ENCODE peak calls at places on chromosomes 12 and 14, in four cellular contexts. V, R, L and T are unnamed samples.

GRCh38 chr12:27965411-27965810 is 7.1 kb downstream of the PTHLH start:
- DNase-seq in L (no peak), R (no peak), V (no peak), T (no peak)

GRCh38 chr12:124082676-124083075 is 109.7 kb downstream of the ZNF664 start:
- DNase-seq in R (no peak), V (no peak), L (no peak), T (no peak)

GRCh38 chr12:12272869-12273268 is 6.0 kb upstream of the LRP6 start:
- DNase-seq in V (no peak), L (no peak), R (no peak), T (no peak)

GRCh38 chr12:7349418-7349817 is 45.5 kb downstream of the ACSM4 start:
- DNase-seq in L (no peak), V (no peak), R (no peak), T (no peak)

GRCh38 chr14:83611906-83612305 is 1918.0 kb upstream of the FLRT2 start:
- DNase-seq in V (no peak), L (no peak), R (no peak), T (no peak)

GRCh38 chr12:106123551-106123991 is 15.2 kb downstream of the NUAK1 start:
- DNase-seq in L (peak), R (peak), V (no peak), T (no peak)

GRCh38 chr14:93114713-93115068 is 1.0 kb downstream of the ITPK1 start:
- DNase-seq in V (no peak), L (no peak), R (no peak), T (no peak)

GRCh38 chr14:90483551-90483950 is 86.7 kb downstream of the CALM1 start:
- DNase-seq in V (no peak), L (no peak), R (peak), T (no peak)

GRCh38 chr14:65483647-65484046 is 71.1 kb downstream of the FUT8 start:
- DNase-seq in V (no peak), R (no peak), L (no peak), T (no peak)

GRCh38 chr14:35155962-35156361 is 33.6 kb downstream of the PRORP start:
- DNase-seq in L (no peak), R (no peak), V (no peak), T (no peak)

GRCh38 chr14:56100556-56100955 is 17.7 kb upstream of the PELI2 start:
- DNase-seq in V (no peak), R (no peak), L (no peak), T (no peak)

GRCh38 chr12:94100990-94101901 is 47.1 kb upstream of the PLXNC1 start:
- DNase-seq in V (no peak), L (no peak), R (peak), T (no peak)

GRCh38 chr12:107400686-107401447 is 284.7 kb upstream of the PWP1 start:
- DNase-seq in V (no peak), L (no peak), R (no peak), T (no peak)

GRCh38 chr14:42028607-42029006 is 421.9 kb downstream of the LRFN5 start:
- DNase-seq in L (no peak), V (no peak), R (no peak), T (no peak)

GRCh38 chr14:89165189-89165809 is 251.7 kb downstream of the FOXN3 start:
- DNase-seq in R (no peak), L (no peak), V (no peak), T (no peak)

GRCh38 chr14:91947196-91948184 is at the start of gene FBLN5:
- DNase-seq in L (peak), R (peak), V (peak), T (no peak)

GRCh38 chr12:38880288-38880687 is 25.1 kb downstream of the CPNE8 start:
- DNase-seq in R (no peak), V (no peak), L (no peak), T (no peak)

GRCh38 chr14:53663709-53664108 is 292.9 kb downstream of the BMP4 start:
- DNase-seq in R (no peak), L (no peak), V (no peak), T (no peak)

GRCh38 chr14:84340938-84341337 is 1189.0 kb upstream of the FLRT2 start:
- DNase-seq in R (no peak), V (no peak), L (peak), T (no peak)

GRCh38 chr12:4286771-4287317 is 13.3 kb downstream of the CCND2 start:
- DNase-seq in V (no peak), L (no peak), R (no peak), T (no peak)

GRCh38 chr12:49942921-49943662 is 7.4 kb upstream of the AQP2 start:
- DNase-seq in L (no peak), V (no peak), R (no peak), T (no peak)

GRCh38 chr12:118397693-118398440 is 21.5 kb downstream of the SUDS3 start:
- DNase-seq in V (no peak), L (no peak), R (no peak), T (no peak)

GRCh38 chr12:7373226-7373625 is 69.4 kb downstream of the ACSM4 start:
- DNase-seq in V (no peak), R (no peak), L (no peak), T (no peak)

GRCh38 chr14:103594265-103594664 is 31.5 kb downstream of the COA8 start:
- DNase-seq in V (no peak), L (peak), R (no peak), T (peak)

GRCh38 chr12:89373772-89374572 is 21.7 kb upstream of the DUSP6 start:
- DNase-seq in V (no peak), R (no peak), L (no peak), T (no peak)

GRCh38 chr12:1906579-1906978 is 11.9 kb downstream of the CACNA2D4 start:
- DNase-seq in V (no peak), L (no peak), R (no peak), T (no peak)

GRCh38 chr12:6336859-6337744 is 4.8 kb downstream of the TNFRSF1A start:
- DNase-seq in R (no peak), L (no peak), V (no peak), T (no peak)

GRCh38 chr14:92724516-92725340 is 23.7 kb downstream of the LGMN start:
- DNase-seq in L (no peak), R (no peak), V (no peak), T (no peak)